ENCODE peak calls at places on chromosomes 5 and 9, in nine cellular contexts. A is CD4-positive, alpha-beta memory T cell; E is brain microvascular endothelial cell; N is left ventricle myocardium inferior; O is hepatocyte; Y is cardiac muscle cell; M is MM.1S; R is H9; L is IMR-90. D is an unnamed sample. For H3K27me3, the result is how much of the 10 kb centered on the place peaks cover.

GRCh38 chr5:16690243-16690839 is 73.5 kb upstream of the RETREG1 start:
- DNase-seq in A (no peak), E (peak), N (no peak), O (peak), Y (peak), M (no peak), R (peak), L (peak), D (peak)

GRCh38 chr5:80182802-80183645 is 72.8 kb downstream of the SERINC5 start:
- DNase-seq in A (no peak), E (no peak), N (no peak), O (no peak), Y (no peak), M (no peak), R (peak), L (no peak), D (no peak)

GRCh38 chr9:72271617-72272478 is 93.2 kb downstream of the ZFAND5 start:
- DNase-seq in A (peak), E (peak), N (no peak), O (peak), Y (peak), M (peak), R (peak), L (peak), D (peak)

GRCh38 chr9:81669011-81669739 is 20.2 kb downstream of the TLE1 start:
- DNase-seq in A (no peak), E (no peak), N (no peak), O (no peak), Y (no peak), M (no peak), R (no peak), L (peak), D (no peak)

GRCh38 chr9:70130266-70130665 is 86.6 kb downstream of the MAMDC2 start:
- DNase-seq in A (no peak), E (no peak), N (no peak), O (peak), Y (no peak), M (no peak), R (no peak), L (no peak), D (no peak)

GRCh38 chr9:133604214-133604613 is 5.0 kb downstream of the FAM163B start:
- DNase-seq in A (no peak), E (peak), N (no peak), O (no peak), Y (peak), M (no peak), R (no peak), L (no peak), D (no peak)

GRCh38 chr5:178589180-178590140 is 733 bp downstream of the COL23A1 start:
- DNase-seq in A (no peak), E (no peak), N (peak), O (peak), Y (peak), M (no peak), R (peak), L (peak), D (peak)

GRCh38 chr5:107067391-107067790 is 603.3 kb downstream of the EFNA5 start:
- DNase-seq in A (no peak), E (no peak), N (peak), O (no peak), Y (no peak), M (no peak), R (peak), L (no peak), D (no peak)

GRCh38 chr9:111027798-111028197 is 10.5 kb downstream of the LPAR1 start:
- DNase-seq in A (no peak), E (no peak), N (no peak), O (no peak), Y (no peak), M (no peak), R (no peak), L (no peak), D (no peak)

GRCh38 chr9:113564804-113565237 is 101.3 kb downstream of the RGS3 start:
- DNase-seq in A (no peak), E (peak), N (peak), O (peak), Y (peak), M (no peak), R (peak), L (peak), D (peak)

GRCh38 chr9:94901019-94901363 is 174.5 kb downstream of the AOPEP start:
- DNase-seq in A (no peak), E (no peak), N (no peak), O (no peak), Y (no peak), M (no peak), R (no peak), L (no peak), D (no peak)

GRCh38 chr5:159324097-159324760 is 6.1 kb downstream of the IL12B start:
- DNase-seq in A (no peak), E (peak), N (no peak), O (no peak), Y (peak), M (no peak), R (no peak), L (peak), D (no peak)

GRCh38 chr9:34603610-34604231 is 8.2 kb downstream of the RPP25L start:
- DNase-seq in A (peak), E (peak), N (peak), O (peak), Y (peak), M (peak), R (peak), L (peak), D (peak)

GRCh38 chr5:176675676-176676360 is 28.5 kb downstream of the TSPAN17 start:
- DNase-seq in A (no peak), E (peak), N (no peak), O (no peak), Y (peak), M (no peak), R (peak), L (no peak), D (no peak)
- H3K27me3 ChIP-seq in A (under half), E (under half), N (half or more), O (under half), Y (under half), M (under half), R (under half), L (under half), D (under half)

GRCh38 chr5:1446602-1447343 is 1.5 kb upstream of the SLC6A3 start:
- DNase-seq in A (no peak), E (no peak), N (no peak), O (no peak), Y (no peak), M (no peak), R (no peak), L (no peak), D (no peak)
- H3K27me3 ChIP-seq in A (under half), E (under half), N (half or more), O (half or more), Y (half or more), M (under half), R (under half), L (half or more), D (under half)

GRCh38 chr5:37851305-37851704 is 11.5 kb upstream of the GDNF start:
- DNase-seq in A (no peak), E (no peak), N (no peak), O (no peak), Y (no peak), M (no peak), R (no peak), L (no peak), D (no peak)

GRCh38 chr5:37857696-37858095 is 17.9 kb upstream of the GDNF start:
- DNase-seq in A (no peak), E (no peak), N (no peak), O (no peak), Y (no peak), M (no peak), R (no peak), L (no peak), D (no peak)

GRCh38 chr5:37858250-37858649 is 18.4 kb upstream of the GDNF start:
- DNase-seq in A (no peak), E (no peak), N (no peak), O (no peak), Y (no peak), M (no peak), R (no peak), L (no peak), D (no peak)

GRCh38 chr5:37859805-37860204 is 20.0 kb upstream of the GDNF start:
- DNase-seq in A (no peak), E (no peak), N (no peak), O (no peak), Y (no peak), M (peak), R (no peak), L (no peak), D (no peak)

DNA sequence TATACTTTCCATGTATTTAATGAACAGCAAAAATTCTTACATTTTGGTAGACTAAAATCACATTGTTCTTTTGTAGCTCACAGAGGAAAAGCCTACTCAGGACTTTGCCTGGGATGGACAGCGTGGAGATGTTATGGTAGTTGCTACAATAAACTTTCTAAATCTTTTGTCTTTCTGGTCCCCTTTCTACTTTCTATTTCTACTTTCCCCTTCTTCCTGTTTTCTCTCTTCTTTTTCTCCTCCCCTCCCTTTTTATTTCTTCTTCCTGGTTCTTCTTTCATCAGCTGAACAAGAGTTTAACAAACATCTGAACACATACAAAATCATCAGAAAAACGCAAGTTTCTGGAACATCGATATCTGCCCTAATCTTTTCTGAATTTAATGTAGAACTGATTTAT is 15.6 kb upstream of the GDNF start:
- DNase-seq in A (no peak), E (no peak), N (no peak), O (no peak), Y (no peak), M (no peak), R (no peak), L (no peak), D (no peak)
- H3K27me3 ChIP-seq in A (under half), E (under half), N (under half), O (under half), Y (under half), M (under half), R (under half), L (under half), D (under half)

GRCh38 chr5:138212828-138213160 is 329 bp downstream of the CDC23 start:
- DNase-seq in A (no peak), E (no peak), N (no peak), O (peak), Y (no peak), M (peak), R (no peak), L (peak), D (no peak)

GRCh38 chr5:138213161-138214029 is at the start of gene CDC23:
- DNase-seq in A (peak), E (peak), N (peak), O (peak), Y (peak), M (peak), R (peak), L (peak), D (peak)

GRCh38 chr5:138210985-138211384 is 2.1 kb downstream of the CDC23 start:
- DNase-seq in A (no peak), E (no peak), N (no peak), O (no peak), Y (no peak), M (no peak), R (no peak), L (no peak), D (no peak)

GRCh38 chr5:138216799-138217198 is 3.7 kb upstream of the CDC23 start:
- DNase-seq in A (no peak), E (no peak), N (no peak), O (no peak), Y (no peak), M (no peak), R (no peak), L (no peak), D (no peak)
- H3K27me3 ChIP-seq in A (under half), E (under half), N (under half), O (under half), Y (under half), M (under half), R (under half), L (under half), D (under half)

DNA sequence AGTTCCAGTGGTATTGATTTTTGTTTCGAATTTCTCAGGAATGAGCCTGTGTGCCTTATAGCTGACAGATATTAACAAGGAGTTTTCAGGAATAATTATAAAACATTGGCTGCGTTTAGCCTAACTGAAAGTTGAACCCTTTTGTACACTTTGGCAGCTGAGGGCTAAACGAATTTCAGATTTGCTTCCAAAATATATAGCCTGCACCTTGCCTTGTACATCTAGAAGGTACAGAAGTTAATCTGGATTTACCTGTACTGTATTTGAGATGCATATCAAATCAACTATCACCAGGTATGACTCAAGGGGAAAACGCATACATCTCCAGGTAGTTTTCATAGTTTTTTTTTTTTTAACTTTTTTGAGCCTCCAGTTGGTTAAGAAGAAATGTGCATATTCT is 1.9 kb upstream of the MSX2 start:
- DNase-seq in A (no peak), E (no peak), N (no peak), O (no peak), Y (no peak), M (no peak), R (no peak), L (no peak), D (no peak)
- H3K27me3 ChIP-seq in A (half or more), E (under half), N (half or more), O (under half), Y (under half), M (under half), R (half or more), L (half or more), D (under half)

GRCh38 chr9:135309763-135310125 is 169.8 kb upstream of the PPP1R26 start:
- DNase-seq in A (no peak), E (no peak), N (no peak), O (no peak), Y (no peak), M (no peak), R (no peak), L (no peak), D (no peak)
- H3K27me3 ChIP-seq in A (under half), E (under half), N (half or more), O (under half), Y (under half), M (half or more), R (under half), L (under half), D (under half)

GRCh38 chr9:14351206-14351605 is 37.3 kb upstream of the NFIB start:
- DNase-seq in A (no peak), E (no peak), N (peak), O (no peak), Y (no peak), M (no peak), R (no peak), L (no peak), D (no peak)
- H3K27me3 ChIP-seq in A (under half), E (under half), N (under half), O (half or more), Y (half or more), M (under half), R (under half), L (half or more), D (under half)

GRCh38 chr5:53827072-53827471 is 266.6 kb downstream of the NDUFS4 start:
- DNase-seq in A (no peak), E (no peak), N (no peak), O (no peak), Y (no peak), M (no peak), R (no peak), L (no peak), D (no peak)

GRCh38 chr5:53825926-53826325 is 265.5 kb downstream of the NDUFS4 start:
- DNase-seq in A (no peak), E (no peak), N (no peak), O (no peak), Y (no peak), M (no peak), R (no peak), L (no peak), D (no peak)

GRCh38 chr5:53826503-53826902 is 266.1 kb downstream of the NDUFS4 start:
- DNase-seq in A (no peak), E (no peak), N (no peak), O (no peak), Y (no peak), M (no peak), R (no peak), L (no peak), D (no peak)

DNA sequence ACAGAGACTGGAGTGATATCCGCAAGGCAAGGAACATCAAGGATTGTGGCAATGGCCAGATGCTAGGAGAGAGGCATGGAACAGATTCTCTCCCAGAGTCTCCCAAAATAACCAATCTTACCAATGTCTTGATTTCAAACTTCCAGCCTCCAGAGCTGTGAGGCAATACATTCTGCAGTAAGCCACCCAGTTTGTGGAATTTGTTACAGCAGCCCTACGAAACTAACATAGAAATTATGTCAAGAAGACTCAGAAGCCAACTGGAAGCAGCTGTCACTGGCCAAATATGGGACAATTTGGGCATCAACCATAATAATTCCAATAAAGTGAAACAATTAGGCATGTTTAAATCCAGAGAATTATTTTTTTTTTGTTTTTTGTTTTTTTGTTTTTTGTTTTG is 271.1 kb downstream of the NDUFS4 start:
- DNase-seq in A (no peak), E (no peak), N (no peak), O (no peak), Y (no peak), M (no peak), R (no peak), L (no peak), D (no peak)
- H3K27me3 ChIP-seq in A (under half), E (under half), N (under half), O (under half), Y (under half), M (under half), R (under half), L (under half), D (under half)

GRCh38 chr9:37508135-37508833 is 22.5 kb downstream of the POLR1E start:
- DNase-seq in A (no peak), E (no peak), N (no peak), O (peak), Y (peak), M (no peak), R (no peak), L (no peak), D (no peak)
- H3K27me3 ChIP-seq in A (under half), E (under half), N (under half), O (under half), Y (under half), M (under half), R (under half), L (under half), D (under half)

D was measured in body of pancreas.